ENCODE peak calls at places on chromosomes 5 and 9, in seven cellular contexts. P is dermis blood vessel endothelial cell; Y is lung; J is fibroblast of the conjunctiva; S is natural killer cell; A is activated naive CD8-positive, alpha-beta T cell treated with anti-CD3 and anti-CD28 coated beads, Interleukin-2, amount 50 U/mL, for 16 hours; V is CD8-positive, alpha-beta memory T cell. D is an unnamed sample.

GRCh38 chr5:173175523-173175922 is 31.2 kb downstream of the BNIP1 start:
- DNase-seq in P (no peak), Y (no peak), J (no peak), S (no peak), A (no peak), V (no peak), D (no peak)

GRCh38 chr5:142821733-142822487 is 51.7 kb downstream of the ARHGAP26 start:
- DNase-seq in P (peak; percentile 82), Y (no peak), J (peak; percentile 77), S (no peak), A (no peak), V (no peak), D (peak; percentile 91)

GRCh38 chr9:136865768-136866103 is 372 bp downstream of the EDF1 start:
- DNase-seq in P (no peak), Y (peak; percentile 50), J (no peak), S (no peak), A (no peak), V (no peak), D (no peak)

GRCh38 chr5:174454464-174454863 is 269.9 kb upstream of the MSX2 start:
- DNase-seq in P (no peak), Y (no peak), J (no peak), S (no peak), A (no peak), V (no peak), D (no peak)

GRCh38 chr9:17660158-17660557 is 81.3 kb downstream of the SH3GL2 start:
- DNase-seq in P (no peak), Y (no peak), J (no peak), S (no peak), A (no peak), V (no peak), D (no peak)

GRCh38 chr9:136724772-136725171 is 12.4 kb downstream of the DIPK1B start:
- DNase-seq in P (no peak), Y (no peak), J (no peak), S (no peak), A (no peak), V (no peak), D (no peak)

GRCh38 chr9:17462869-17463464 is 115.9 kb upstream of the SH3GL2 start:
- DNase-seq in P (peak; percentile 74), Y (no peak), J (peak; percentile 46), S (no peak), A (no peak), V (no peak), D (peak; percentile 69)

GRCh38 chr9:25681270-25681669 is 3.0 kb upstream of the TUSC1 start:
- DNase-seq in P (no peak), Y (no peak), J (peak; percentile 24), S (no peak), A (no peak), V (no peak), D (peak; percentile 7)

GRCh38 chr5:5191906-5192305 is 51.8 kb downstream of the ADAMTS16 start:
- DNase-seq in P (no peak), Y (no peak), J (no peak), S (no peak), A (no peak), V (no peak), D (no peak)

GRCh38 chr9:93125331-93125894 is 8.6 kb downstream of the NINJ1 start:
- DNase-seq in P (no peak), Y (no peak), J (no peak), S (no peak), A (no peak), V (peak; percentile 28), D (no peak)

GRCh38 chr5:54663876-54664275 is 146.3 kb downstream of the SNX18 start:
- DNase-seq in P (no peak), Y (no peak), J (peak; percentile 80), S (no peak), A (no peak), V (no peak), D (peak; percentile 43)

GRCh38 chr5:137340899-137341298 is 158.2 kb downstream of the SPOCK1 start:
- DNase-seq in P (no peak), Y (no peak), J (no peak), S (no peak), A (no peak), V (no peak), D (no peak)

GRCh38 chr5:137206030-137206715 is 293.0 kb downstream of the SPOCK1 start:
- DNase-seq in P (peak; percentile 11), Y (peak; percentile 74), J (no peak), S (no peak), A (no peak), V (no peak), D (no peak)

GRCh38 chr5:157026789-157027424 is 32.0 kb downstream of the HAVCR1 start:
- DNase-seq in P (no peak), Y (no peak), J (no peak), S (no peak), A (no peak), V (no peak), D (peak; percentile 85)

GRCh38 chr9:86041331-86041741 is 58.0 kb downstream of the GOLM1 start:
- DNase-seq in P (no peak), Y (no peak), J (no peak), S (no peak), A (no peak), V (no peak), D (no peak)

GRCh38 chr9:34508463-34508862 is 14.3 kb downstream of the ENHO start:
- DNase-seq in P (no peak), Y (no peak), J (no peak), S (no peak), A (no peak), V (no peak), D (no peak)

GRCh38 chr5:71887680-71888079 is 168.6 kb downstream of the CARTPT start:
- DNase-seq in P (peak; percentile 77), Y (peak; percentile 6), J (peak; percentile 76), S (no peak), A (no peak), V (no peak), D (peak; percentile 64)

GRCh38 chr5:33423018-33423630 is 17.6 kb upstream of the TARS1 start:
- DNase-seq in P (peak; percentile 71), Y (no peak), J (no peak), S (no peak), A (no peak), V (no peak), D (peak; percentile 69)

GRCh38 chr5:38011641-38012188 is 171.9 kb upstream of the GDNF start:
- DNase-seq in P (no peak), Y (no peak), J (no peak), S (no peak), A (no peak), V (no peak), D (no peak)